ENCODE peak calls at places on chromosomes 16 and 17, in seven cellular contexts. One of them, this sample, is unnamed. For H3K4me1, the result is how much of the 10 kb centered on the place peaks cover.

GRCh38 chr16:54862529-54862928 is 68.1 kb upstream of the IRX5 start:
- DNase-seq in mesendoderm: peak
- DNase-seq in stomach: no peak
- DNase-seq in fibroblast of lung: no peak
- DNase-seq in suprapubic skin: no peak
- DNase-seq in neuronal stem cell: no peak
- DNase-seq in tibial artery: no peak
- DNase-seq in this sample: no peak

GRCh38 chr17:43834106-43834505 is 1.2 kb upstream of the MPP3 start:
- DNase-seq in mesendoderm: no peak
- DNase-seq in stomach: no peak
- DNase-seq in fibroblast of lung: peak
- DNase-seq in suprapubic skin: no peak
- DNase-seq in neuronal stem cell: no peak
- DNase-seq in tibial artery: no peak
- DNase-seq in this sample: no peak

GRCh38 chr17:1188812-1189211 is 9.0 kb upstream of the ABR start:
- DNase-seq in mesendoderm: no peak
- DNase-seq in stomach: peak
- DNase-seq in fibroblast of lung: peak
- DNase-seq in suprapubic skin: peak
- DNase-seq in neuronal stem cell: no peak
- DNase-seq in tibial artery: peak
- DNase-seq in this sample: peak

GRCh38 chr17:42002792-42003301 is 14.4 kb downstream of the DNAJC7 start:
- DNase-seq in mesendoderm: no peak
- DNase-seq in stomach: no peak
- DNase-seq in fibroblast of lung: no peak
- DNase-seq in suprapubic skin: no peak
- DNase-seq in neuronal stem cell: no peak
- DNase-seq in tibial artery: no peak
- DNase-seq in this sample: no peak

GRCh38 chr17:21678451-21679081 is 13.8 kb upstream of the KCNJ18 start:
- DNase-seq in mesendoderm: no peak
- DNase-seq in stomach: no peak
- DNase-seq in fibroblast of lung: no peak
- DNase-seq in suprapubic skin: peak
- DNase-seq in neuronal stem cell: no peak
- DNase-seq in tibial artery: no peak
- DNase-seq in this sample: no peak

GRCh38 chr16:52634101-52634500 is 87.2 kb upstream of the TOX3 start:
- DNase-seq in mesendoderm: peak
- DNase-seq in stomach: no peak
- DNase-seq in fibroblast of lung: no peak
- DNase-seq in suprapubic skin: no peak
- DNase-seq in neuronal stem cell: no peak
- DNase-seq in tibial artery: no peak
- DNase-seq in this sample: no peak

GRCh38 chr17:412211-413015 is 59.8 kb upstream of the RPH3AL start:
- DNase-seq in mesendoderm: peak
- DNase-seq in stomach: peak
- DNase-seq in fibroblast of lung: peak
- DNase-seq in suprapubic skin: no peak
- DNase-seq in neuronal stem cell: peak
- DNase-seq in tibial artery: peak
- DNase-seq in this sample: peak

GRCh38 chr17:33012522-33013033 is 20.9 kb downstream of the SPACA3 start:
- DNase-seq in mesendoderm: no peak
- DNase-seq in stomach: no peak
- DNase-seq in fibroblast of lung: peak
- DNase-seq in suprapubic skin: no peak
- DNase-seq in neuronal stem cell: no peak
- DNase-seq in tibial artery: no peak
- DNase-seq in this sample: no peak

GRCh38 chr17:27233059-27233458 is 60.9 kb upstream of the WSB1 start:
- DNase-seq in mesendoderm: no peak
- DNase-seq in stomach: no peak
- DNase-seq in fibroblast of lung: no peak
- DNase-seq in suprapubic skin: no peak
- DNase-seq in neuronal stem cell: no peak
- DNase-seq in tibial artery: no peak
- DNase-seq in this sample: no peak

GRCh38 chr16:53305743-53306142 is 128.5 kb upstream of the RBL2 start:
- DNase-seq in mesendoderm: no peak
- DNase-seq in stomach: no peak
- DNase-seq in fibroblast of lung: no peak
- DNase-seq in suprapubic skin: no peak
- DNase-seq in neuronal stem cell: no peak
- DNase-seq in tibial artery: no peak
- DNase-seq in this sample: no peak

GRCh38 chr17:38762231-38762630 is 9.7 kb downstream of the PSMB3 start:
- DNase-seq in mesendoderm: no peak
- DNase-seq in stomach: no peak
- DNase-seq in fibroblast of lung: no peak
- DNase-seq in suprapubic skin: no peak
- DNase-seq in neuronal stem cell: no peak
- DNase-seq in tibial artery: no peak
- DNase-seq in this sample: no peak
- H3K4me1 ChIP-seq in mesendoderm: under half
- H3K4me1 ChIP-seq in stomach: under half
- H3K4me1 ChIP-seq in fibroblast of lung: under half
- H3K4me1 ChIP-seq in suprapubic skin: under half
- H3K4me1 ChIP-seq in neuronal stem cell: under half
- H3K4me1 ChIP-seq in tibial artery: under half
- H3K4me1 ChIP-seq in this sample: under half

DNA sequence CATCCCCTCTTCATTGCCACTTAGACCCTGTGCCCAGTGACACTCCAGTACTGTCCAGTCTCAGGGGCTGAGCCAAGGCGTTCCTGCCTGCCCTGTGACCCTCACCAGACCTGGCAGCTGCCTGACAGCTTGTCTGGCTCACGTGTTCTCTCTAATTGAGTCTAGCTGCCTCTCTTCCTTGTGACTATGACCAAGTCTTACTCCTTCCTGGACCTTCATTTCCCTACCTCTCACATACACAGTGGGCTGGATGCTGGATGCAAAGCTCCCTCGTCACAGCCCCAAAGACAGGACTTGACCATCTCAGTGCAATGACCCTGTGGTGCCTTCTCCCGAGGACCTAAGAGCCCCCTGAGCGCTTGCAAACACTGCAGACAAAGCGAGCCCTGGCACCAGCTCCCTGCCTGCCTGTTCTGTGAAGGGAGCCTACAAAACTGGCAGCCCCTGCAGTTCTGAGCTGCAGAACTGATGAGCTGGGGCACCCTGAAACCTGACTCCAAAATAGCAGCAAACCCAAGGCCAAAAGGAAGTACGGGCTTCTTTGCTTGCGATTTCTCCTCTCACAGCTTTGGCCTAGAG is 1.7 kb downstream of the DEXI start:
- DNase-seq in mesendoderm: no peak
- DNase-seq in stomach: no peak
- DNase-seq in fibroblast of lung: no peak
- DNase-seq in suprapubic skin: no peak
- DNase-seq in neuronal stem cell: no peak
- DNase-seq in tibial artery: no peak
- DNase-seq in this sample: peak
- H3K4me1 ChIP-seq in mesendoderm: under half
- H3K4me1 ChIP-seq in stomach: half or more
- H3K4me1 ChIP-seq in fibroblast of lung: under half
- H3K4me1 ChIP-seq in suprapubic skin: half or more
- H3K4me1 ChIP-seq in neuronal stem cell: under half
- H3K4me1 ChIP-seq in tibial artery: half or more
- H3K4me1 ChIP-seq in this sample: half or more

GRCh38 chr17:78802008-78802407 is 19.9 kb upstream of the CYTH1 start:
- DNase-seq in mesendoderm: no peak
- DNase-seq in stomach: no peak
- DNase-seq in fibroblast of lung: no peak
- DNase-seq in suprapubic skin: no peak
- DNase-seq in neuronal stem cell: no peak
- DNase-seq in tibial artery: no peak
- DNase-seq in this sample: no peak
- H3K4me1 ChIP-seq in mesendoderm: under half
- H3K4me1 ChIP-seq in stomach: under half
- H3K4me1 ChIP-seq in fibroblast of lung: under half
- H3K4me1 ChIP-seq in suprapubic skin: under half
- H3K4me1 ChIP-seq in neuronal stem cell: under half
- H3K4me1 ChIP-seq in tibial artery: under half
- H3K4me1 ChIP-seq in this sample: under half

GRCh38 chr16:67537636-67538591 is 9.3 kb downstream of the RIPOR1 start:
- DNase-seq in mesendoderm: peak
- DNase-seq in stomach: peak
- DNase-seq in fibroblast of lung: no peak
- DNase-seq in suprapubic skin: no peak
- DNase-seq in neuronal stem cell: no peak
- DNase-seq in tibial artery: no peak
- DNase-seq in this sample: peak

GRCh38 chr16:67539691-67540635 is 11.3 kb downstream of the RIPOR1 start:
- DNase-seq in mesendoderm: no peak
- DNase-seq in stomach: no peak
- DNase-seq in fibroblast of lung: no peak
- DNase-seq in suprapubic skin: no peak
- DNase-seq in neuronal stem cell: no peak
- DNase-seq in tibial artery: no peak
- DNase-seq in this sample: no peak

GRCh38 chr16:67539271-67539670 is 10.6 kb downstream of the RIPOR1 start:
- DNase-seq in mesendoderm: peak
- DNase-seq in stomach: no peak
- DNase-seq in fibroblast of lung: no peak
- DNase-seq in suprapubic skin: no peak
- DNase-seq in neuronal stem cell: no peak
- DNase-seq in tibial artery: no peak
- DNase-seq in this sample: no peak

GRCh38 chr16:67537270-67537635 is 8.6 kb downstream of the RIPOR1 start:
- DNase-seq in mesendoderm: peak
- DNase-seq in stomach: peak
- DNase-seq in fibroblast of lung: peak
- DNase-seq in suprapubic skin: no peak
- DNase-seq in neuronal stem cell: no peak
- DNase-seq in tibial artery: peak
- DNase-seq in this sample: no peak

GRCh38 chr16:67538666-67539101 is 10.1 kb downstream of the RIPOR1 start:
- DNase-seq in mesendoderm: peak
- DNase-seq in stomach: peak
- DNase-seq in fibroblast of lung: peak
- DNase-seq in suprapubic skin: no peak
- DNase-seq in neuronal stem cell: no peak
- DNase-seq in tibial artery: no peak
- DNase-seq in this sample: no peak
- H3K4me1 ChIP-seq in mesendoderm: under half
- H3K4me1 ChIP-seq in stomach: half or more
- H3K4me1 ChIP-seq in fibroblast of lung: under half
- H3K4me1 ChIP-seq in suprapubic skin: half or more
- H3K4me1 ChIP-seq in neuronal stem cell: under half
- H3K4me1 ChIP-seq in tibial artery: under half
- H3K4me1 ChIP-seq in this sample: under half

GRCh38 chr16:14106457-14106856 is 35.3 kb downstream of the MRTFB start:
- DNase-seq in mesendoderm: no peak
- DNase-seq in stomach: no peak
- DNase-seq in fibroblast of lung: peak
- DNase-seq in suprapubic skin: no peak
- DNase-seq in neuronal stem cell: no peak
- DNase-seq in tibial artery: no peak
- DNase-seq in this sample: no peak
- H3K4me1 ChIP-seq in mesendoderm: under half
- H3K4me1 ChIP-seq in stomach: half or more
- H3K4me1 ChIP-seq in fibroblast of lung: under half
- H3K4me1 ChIP-seq in suprapubic skin: under half
- H3K4me1 ChIP-seq in neuronal stem cell: under half
- H3K4me1 ChIP-seq in tibial artery: under half
- H3K4me1 ChIP-seq in this sample: under half

GRCh38 chr17:81399481-81400153 is 4.4 kb downstream of the BAHCC1 start:
- DNase-seq in mesendoderm: no peak
- DNase-seq in stomach: no peak
- DNase-seq in fibroblast of lung: no peak
- DNase-seq in suprapubic skin: no peak
- DNase-seq in neuronal stem cell: no peak
- DNase-seq in tibial artery: no peak
- DNase-seq in this sample: no peak
- H3K4me1 ChIP-seq in mesendoderm: under half
- H3K4me1 ChIP-seq in stomach: half or more
- H3K4me1 ChIP-seq in fibroblast of lung: under half
- H3K4me1 ChIP-seq in suprapubic skin: half or more
- H3K4me1 ChIP-seq in neuronal stem cell: under half
- H3K4me1 ChIP-seq in tibial artery: under half
- H3K4me1 ChIP-seq in this sample: under half

GRCh38 chr17:3885271-3885670 is 7.6 kb downstream of the CAMKK1 start:
- DNase-seq in mesendoderm: no peak
- DNase-seq in stomach: no peak
- DNase-seq in fibroblast of lung: peak
- DNase-seq in suprapubic skin: no peak
- DNase-seq in neuronal stem cell: no peak
- DNase-seq in tibial artery: no peak
- DNase-seq in this sample: no peak

GRCh38 chr17:3887811-3888210 is 5.0 kb downstream of the CAMKK1 start:
- DNase-seq in mesendoderm: peak
- DNase-seq in stomach: no peak
- DNase-seq in fibroblast of lung: no peak
- DNase-seq in suprapubic skin: no peak
- DNase-seq in neuronal stem cell: no peak
- DNase-seq in tibial artery: no peak
- DNase-seq in this sample: no peak

GRCh38 chr17:3885970-3886369 is 6.9 kb downstream of the CAMKK1 start:
- DNase-seq in mesendoderm: peak
- DNase-seq in stomach: no peak
- DNase-seq in fibroblast of lung: peak
- DNase-seq in suprapubic skin: no peak
- DNase-seq in neuronal stem cell: no peak
- DNase-seq in tibial artery: no peak
- DNase-seq in this sample: no peak

GRCh38 chr17:3887394-3887793 is 5.5 kb downstream of the CAMKK1 start:
- DNase-seq in mesendoderm: no peak
- DNase-seq in stomach: no peak
- DNase-seq in fibroblast of lung: no peak
- DNase-seq in suprapubic skin: no peak
- DNase-seq in neuronal stem cell: no peak
- DNase-seq in tibial artery: no peak
- DNase-seq in this sample: no peak

GRCh38 chr17:3886776-3887175 is 6.1 kb downstream of the CAMKK1 start:
- DNase-seq in mesendoderm: no peak
- DNase-seq in stomach: no peak
- DNase-seq in fibroblast of lung: no peak
- DNase-seq in suprapubic skin: no peak
- DNase-seq in neuronal stem cell: no peak
- DNase-seq in tibial artery: peak
- DNase-seq in this sample: no peak
- H3K4me1 ChIP-seq in mesendoderm: under half
- H3K4me1 ChIP-seq in stomach: under half
- H3K4me1 ChIP-seq in fibroblast of lung: under half
- H3K4me1 ChIP-seq in suprapubic skin: half or more
- H3K4me1 ChIP-seq in neuronal stem cell: under half
- H3K4me1 ChIP-seq in tibial artery: under half
- H3K4me1 ChIP-seq in this sample: under half

This sample was measured in OCI-LY7.